ENCODE peak calls at places on chromosomes 3 and 15, in five cellular contexts. One of them, this sample, is unnamed. For H3K4me1, the result is how much of the 10 kb centered on the place peaks cover.

GRCh38 chr15:39624806-39625205 is 43.9 kb downstream of the THBS1 start:
- DNase-seq in HepG2: peak
- DNase-seq in neural progenitor cell: no peak
- DNase-seq in prostate gland: no peak
- DNase-seq in sigmoid colon: peak
- DNase-seq in this sample: peak

GRCh38 chr15:51366911-51367310 is 25.5 kb downstream of the GLDN start:
- DNase-seq in HepG2: no peak
- DNase-seq in sigmoid colon: no peak
- DNase-seq in neural progenitor cell: no peak
- DNase-seq in prostate gland: peak
- DNase-seq in this sample: no peak

GRCh38 chr15:75661041-75661778 is 13.5 kb downstream of the SNX33 start:
- DNase-seq in neural progenitor cell: peak
- DNase-seq in HepG2: peak
- DNase-seq in prostate gland: peak
- DNase-seq in sigmoid colon: peak
- DNase-seq in this sample: peak

GRCh38 chr3:164940737-164941136 is 137.6 kb downstream of the SI start:
- DNase-seq in prostate gland: no peak
- DNase-seq in sigmoid colon: no peak
- DNase-seq in neural progenitor cell: no peak
- DNase-seq in HepG2: no peak
- DNase-seq in this sample: no peak

GRCh38 chr3:141372656-141373055 is 4.4 kb downstream of the ZBTB38 start:
- DNase-seq in prostate gland: no peak
- DNase-seq in HepG2: no peak
- DNase-seq in neural progenitor cell: no peak
- DNase-seq in sigmoid colon: no peak
- DNase-seq in this sample: no peak

GRCh38 chr3:27637346-27638000 is 84.7 kb downstream of the EOMES start:
- DNase-seq in prostate gland: no peak
- DNase-seq in neural progenitor cell: peak
- DNase-seq in sigmoid colon: no peak
- DNase-seq in HepG2: no peak
- DNase-seq in this sample: no peak

GRCh38 chr3:104943931-104944330 is 422.8 kb upstream of the ALCAM start:
- DNase-seq in HepG2: no peak
- DNase-seq in prostate gland: no peak
- DNase-seq in sigmoid colon: no peak
- DNase-seq in neural progenitor cell: no peak
- DNase-seq in this sample: no peak

GRCh38 chr15:101187820-101188516 is 63.9 kb downstream of the CHSY1 start:
- DNase-seq in HepG2: no peak
- DNase-seq in prostate gland: no peak
- DNase-seq in sigmoid colon: no peak
- DNase-seq in neural progenitor cell: no peak
- DNase-seq in this sample: no peak

GRCh38 chr3:16151109-16151508 is 23.4 kb upstream of the GALNT15 start:
- DNase-seq in sigmoid colon: peak
- DNase-seq in HepG2: no peak
- DNase-seq in neural progenitor cell: no peak
- DNase-seq in prostate gland: no peak
- DNase-seq in this sample: peak

GRCh38 chr15:60362318-60363023 is 35.3 kb downstream of the ANXA2 start:
- DNase-seq in sigmoid colon: no peak
- DNase-seq in HepG2: peak
- DNase-seq in prostate gland: no peak
- DNase-seq in neural progenitor cell: no peak
- DNase-seq in this sample: no peak

GRCh38 chr15:97902140-97902780 is 58.2 kb upstream of the ARRDC4 start:
- DNase-seq in sigmoid colon: no peak
- DNase-seq in HepG2: no peak
- DNase-seq in prostate gland: no peak
- DNase-seq in neural progenitor cell: no peak
- DNase-seq in this sample: no peak

GRCh38 chr3:163929253-163929652 is 1149.0 kb downstream of the SI start:
- DNase-seq in sigmoid colon: no peak
- DNase-seq in HepG2: no peak
- DNase-seq in prostate gland: no peak
- DNase-seq in neural progenitor cell: no peak
- DNase-seq in this sample: no peak

GRCh38 chr3:187360087-187360486 is 8.1 kb upstream of the RTP4 start:
- DNase-seq in sigmoid colon: no peak
- DNase-seq in HepG2: no peak
- DNase-seq in prostate gland: no peak
- DNase-seq in neural progenitor cell: peak
- DNase-seq in this sample: no peak

GRCh38 chr3:155323063-155323666 is 29.7 kb upstream of the STRIT1 start:
- DNase-seq in HepG2: peak
- DNase-seq in prostate gland: peak
- DNase-seq in sigmoid colon: no peak
- DNase-seq in neural progenitor cell: peak
- DNase-seq in this sample: no peak

GRCh38 chr3:126873416-126873815 is 109.5 kb upstream of the PLXNA1 start:
- DNase-seq in sigmoid colon: no peak
- DNase-seq in HepG2: no peak
- DNase-seq in neural progenitor cell: no peak
- DNase-seq in prostate gland: no peak
- DNase-seq in this sample: no peak

GRCh38 chr15:77865106-77865630 is 212.3 kb downstream of the TBC1D2B start:
- DNase-seq in neural progenitor cell: no peak
- DNase-seq in sigmoid colon: peak
- DNase-seq in HepG2: no peak
- DNase-seq in prostate gland: no peak
- DNase-seq in this sample: no peak

GRCh38 chr3:14391033-14391432 is 11.4 kb upstream of the SLC6A6 start:
- DNase-seq in HepG2: peak
- DNase-seq in sigmoid colon: peak
- DNase-seq in prostate gland: no peak
- DNase-seq in neural progenitor cell: no peak
- DNase-seq in this sample: peak

GRCh38 chr15:52255008-52255407 is 40.6 kb downstream of the MYO5C start:
- DNase-seq in prostate gland: no peak
- DNase-seq in neural progenitor cell: no peak
- DNase-seq in sigmoid colon: no peak
- DNase-seq in HepG2: no peak
- DNase-seq in this sample: no peak

DNA sequence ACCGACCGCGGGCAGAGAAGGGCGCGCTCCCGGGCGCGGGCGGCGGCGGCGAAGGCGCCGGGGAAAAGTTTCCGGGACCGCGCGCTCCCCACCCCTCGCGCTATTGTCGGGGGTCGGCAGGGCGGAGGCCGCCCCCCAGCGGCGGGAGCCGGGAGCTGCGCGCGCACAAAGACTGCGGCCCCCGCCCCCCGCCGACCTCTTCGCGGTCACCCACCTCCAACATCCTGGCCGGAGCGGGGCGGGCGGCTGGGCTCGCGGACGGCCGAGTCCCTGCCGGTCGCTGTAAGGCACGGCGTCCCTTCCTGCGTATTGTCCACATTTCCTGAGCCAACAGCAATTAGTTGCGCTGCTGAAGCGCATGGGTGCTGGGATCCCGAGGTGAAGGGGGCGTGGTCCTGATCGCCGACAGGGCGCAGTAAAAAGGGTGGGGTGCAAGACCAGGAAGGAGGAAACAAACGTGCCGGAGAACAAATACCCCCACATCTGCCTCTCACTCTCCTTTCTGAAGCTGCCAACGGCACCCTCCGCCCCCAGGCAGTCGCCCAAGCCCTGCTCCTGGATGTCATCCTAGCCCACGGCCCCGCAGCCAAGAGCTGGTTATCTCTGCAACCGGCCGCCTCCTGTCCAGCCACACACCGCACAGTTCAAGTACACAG is at the start of gene TMEM44:
- DNase-seq in prostate gland: peak
- DNase-seq in sigmoid colon: peak
- DNase-seq in neural progenitor cell: peak
- DNase-seq in HepG2: peak
- DNase-seq in this sample: peak
- H3K27ac ChIP-seq in prostate gland: peak
- H3K27ac ChIP-seq in sigmoid colon: peak
- H3K27ac ChIP-seq in neural progenitor cell: no peak
- H3K27ac ChIP-seq in HepG2: peak
- H3K27ac ChIP-seq in this sample: peak

GRCh38 chr3:120652281-120652680 is 29.8 kb downstream of the HGD start:
- DNase-seq in prostate gland: no peak
- DNase-seq in HepG2: no peak
- DNase-seq in neural progenitor cell: no peak
- DNase-seq in sigmoid colon: no peak
- DNase-seq in this sample: no peak

GRCh38 chr3:120645083-120645800 is 36.8 kb downstream of the HGD start:
- DNase-seq in prostate gland: no peak
- DNase-seq in HepG2: no peak
- DNase-seq in neural progenitor cell: peak
- DNase-seq in sigmoid colon: no peak
- DNase-seq in this sample: no peak

GRCh38 chr3:120646771-120647449 is 35.1 kb downstream of the HGD start:
- DNase-seq in sigmoid colon: no peak
- DNase-seq in prostate gland: no peak
- DNase-seq in HepG2: no peak
- DNase-seq in neural progenitor cell: no peak
- DNase-seq in this sample: no peak

GRCh38 chr3:120649735-120650705 is 32.0 kb downstream of the HGD start:
- DNase-seq in sigmoid colon: no peak
- DNase-seq in neural progenitor cell: no peak
- DNase-seq in prostate gland: no peak
- DNase-seq in HepG2: peak
- DNase-seq in this sample: no peak

DNA sequence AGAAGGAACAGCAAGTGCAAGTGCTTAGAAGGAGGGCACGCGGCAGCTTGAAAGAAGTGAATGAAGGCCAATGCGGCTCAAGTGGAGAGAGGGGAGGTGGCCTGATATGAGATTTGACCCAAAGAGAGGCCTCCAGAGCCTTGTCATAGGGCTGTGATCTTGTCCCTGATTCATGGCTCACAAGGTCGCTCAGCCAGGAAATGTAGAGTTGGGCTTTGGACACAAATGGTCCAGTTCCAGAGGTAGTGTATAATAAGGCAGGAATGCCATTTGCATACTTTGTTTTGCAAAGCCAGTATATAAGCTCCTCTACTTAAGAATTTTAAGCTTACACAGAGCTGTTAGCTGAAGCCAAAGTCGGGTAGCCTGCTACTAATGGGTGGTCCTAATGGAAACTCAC is 33.7 kb downstream of the HGD start:
- DNase-seq in sigmoid colon: no peak
- DNase-seq in HepG2: no peak
- DNase-seq in prostate gland: no peak
- DNase-seq in neural progenitor cell: no peak
- DNase-seq in this sample: no peak
- TF ChIP-seq CTCF in sigmoid colon: no peak
- TF ChIP-seq CTCF in HepG2: no peak
- TF ChIP-seq CTCF in prostate gland: no peak
- TF ChIP-seq CTCF in neural progenitor cell: no peak
- TF ChIP-seq CTCF in this sample: no peak

GRCh38 chr3:53709856-53710674 is 136.2 kb downstream of the CHDH start:
- DNase-seq in neural progenitor cell: peak
- DNase-seq in sigmoid colon: peak
- DNase-seq in prostate gland: peak
- DNase-seq in HepG2: peak
- DNase-seq in this sample: peak

GRCh38 chr3:53713626-53714025 is 132.6 kb downstream of the CHDH start:
- DNase-seq in HepG2: no peak
- DNase-seq in neural progenitor cell: no peak
- DNase-seq in sigmoid colon: no peak
- DNase-seq in prostate gland: no peak
- DNase-seq in this sample: no peak

GRCh38 chr3:53709256-53709655 is 137.0 kb downstream of the CHDH start:
- DNase-seq in neural progenitor cell: no peak
- DNase-seq in prostate gland: no peak
- DNase-seq in HepG2: no peak
- DNase-seq in sigmoid colon: no peak
- DNase-seq in this sample: no peak

GRCh38 chr3:53712817-53713388 is 133.3 kb downstream of the CHDH start:
- DNase-seq in neural progenitor cell: no peak
- DNase-seq in HepG2: no peak
- DNase-seq in prostate gland: no peak
- DNase-seq in sigmoid colon: peak
- DNase-seq in this sample: no peak

DNA sequence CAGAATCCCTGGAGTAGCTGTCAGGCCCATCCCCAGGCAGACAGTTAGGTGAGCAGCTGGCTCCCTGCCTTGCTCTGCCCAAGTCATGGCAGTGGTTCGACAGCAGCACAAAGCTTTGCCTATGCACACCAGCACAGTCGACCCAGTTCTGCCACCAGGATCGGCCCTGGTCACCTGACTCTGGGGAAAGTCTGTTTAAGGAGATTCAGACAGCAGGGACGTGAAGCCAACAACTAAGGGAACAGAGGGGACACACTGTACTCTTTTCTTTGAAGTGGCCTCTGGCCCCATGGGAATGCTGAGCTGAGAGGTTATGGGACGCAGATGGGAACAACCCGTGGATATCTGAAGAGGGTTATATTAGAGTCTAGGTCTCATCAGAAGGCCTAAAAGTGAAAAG is 134.8 kb downstream of the CHDH start:
- DNase-seq in sigmoid colon: no peak
- DNase-seq in neural progenitor cell: no peak
- DNase-seq in HepG2: no peak
- DNase-seq in prostate gland: no peak
- DNase-seq in this sample: peak
- H3K4me1 ChIP-seq in sigmoid colon: under half
- H3K4me1 ChIP-seq in neural progenitor cell: under half
- H3K4me1 ChIP-seq in HepG2: under half
- H3K4me1 ChIP-seq in prostate gland: under half
- H3K4me1 ChIP-seq in this sample: half or more

GRCh38 chr3:194276768-194277546 is 74.2 kb downstream of the CPN2 start:
- DNase-seq in sigmoid colon: peak
- DNase-seq in neural progenitor cell: no peak
- DNase-seq in prostate gland: peak
- DNase-seq in HepG2: no peak
- DNase-seq in this sample: peak
- H3K27ac ChIP-seq in sigmoid colon: peak
- H3K27ac ChIP-seq in neural progenitor cell: no peak
- H3K27ac ChIP-seq in prostate gland: peak
- H3K27ac ChIP-seq in HepG2: no peak
- H3K27ac ChIP-seq in this sample: peak

DNA sequence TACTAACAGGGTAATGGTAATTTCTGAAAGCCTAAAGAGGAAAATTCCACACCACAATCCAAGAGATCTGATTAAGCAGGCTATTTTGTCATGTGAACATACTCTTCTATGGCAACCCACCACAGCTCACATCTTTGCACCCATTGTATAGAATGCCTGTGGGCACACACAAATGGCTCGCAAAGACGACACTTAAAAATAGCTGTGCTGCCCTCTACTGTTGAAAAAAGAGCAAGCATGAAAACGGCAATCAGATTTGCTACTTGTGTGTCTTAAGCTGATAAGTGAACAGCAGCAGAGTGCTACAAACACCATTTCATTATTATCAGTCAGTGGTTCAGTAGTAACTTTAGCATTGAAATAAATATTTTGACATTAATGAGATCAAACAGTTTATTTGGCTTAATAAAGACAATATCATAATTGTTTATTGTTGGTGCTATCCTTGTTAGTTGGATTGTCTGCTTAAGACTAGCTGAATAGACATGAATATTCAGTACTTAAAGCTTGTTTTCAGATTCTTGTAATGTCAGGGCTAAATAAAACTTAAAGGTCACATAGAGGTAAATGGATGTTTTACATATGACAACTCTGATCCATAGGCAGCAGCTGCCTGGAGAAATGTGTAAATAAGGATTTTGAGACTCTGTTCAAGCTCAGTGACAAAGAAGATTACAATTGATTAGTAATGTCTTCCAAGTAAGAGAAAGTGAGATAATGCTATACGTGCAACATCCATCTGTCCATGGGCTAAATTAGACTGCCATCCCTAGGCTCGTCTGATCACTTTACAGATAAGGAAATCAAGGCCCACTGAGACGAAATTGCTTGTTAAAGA is 199.1 kb downstream of the LRRN1 start:
- DNase-seq in HepG2: peak
- DNase-seq in sigmoid colon: no peak
- DNase-seq in prostate gland: peak
- DNase-seq in neural progenitor cell: peak
- DNase-seq in this sample: no peak
- TF ChIP-seq CTCF in HepG2: peak
- TF ChIP-seq CTCF in sigmoid colon: no peak
- TF ChIP-seq CTCF in prostate gland: peak
- TF ChIP-seq CTCF in neural progenitor cell: peak
- TF ChIP-seq CTCF in this sample: peak

This sample was measured in left ventricle myocardium inferior.